ENCODE peak calls at places on chromosomes 11 and 22, in nine cellular contexts. V, N, B, S, W, Q, C, J and T are unnamed samples.

GRCh38 chr11:126862664-126863247 is 137.8 kb downstream of the KIRREL3 start:
- DNase-seq in W (peak), C (no peak), B (no peak), N (no peak), Q (no peak), S (no peak), J (no peak), V (no peak), T (no peak)

GRCh38 chr11:118996926-118997626 is 862 bp upstream of the CENATAC start:
- DNase-seq in B (peak), W (no peak), J (peak), S (peak), Q (no peak), N (no peak), C (peak), V (no peak), T (peak)

GRCh38 chr22:38097557-38098409 is 12.7 kb downstream of the BAIAP2L2 start:
- DNase-seq in B (no peak), J (peak), Q (no peak), W (peak), C (no peak), V (no peak), N (no peak), S (no peak), T (peak)

GRCh38 chr22:46092646-46093410 is 57.5 kb upstream of the PPARA start:
- DNase-seq in S (no peak), W (no peak), J (peak), B (no peak), Q (no peak), N (no peak), C (no peak), V (no peak), T (no peak)

GRCh38 chr11:95067042-95067827 is 516 bp downstream of the SRSF8 start:
- DNase-seq in N (no peak), W (peak), Q (no peak), V (no peak), J (peak), S (peak), B (peak), C (peak), T (peak)

GRCh38 chr11:127925430-127925829 is 661.9 kb downstream of the ETS1 start:
- DNase-seq in J (peak), B (peak), V (no peak), Q (peak), N (peak), S (no peak), C (no peak), W (no peak), T (no peak)

GRCh38 chr11:133988686-133989410 is 32.1 kb upstream of the IGSF9B start:
- DNase-seq in N (no peak), C (no peak), J (no peak), W (no peak), V (no peak), B (no peak), S (no peak), Q (no peak), T (no peak)

GRCh38 chr11:123473941-123474668 is 44.0 kb downstream of the GRAMD1B start:
- DNase-seq in C (no peak), W (no peak), V (peak), S (no peak), B (peak), Q (no peak), J (peak), N (no peak), T (no peak)

GRCh38 chr11:125398994-125399638 is 96.9 kb downstream of the FEZ1 start:
- DNase-seq in J (no peak), B (no peak), N (no peak), S (no peak), C (peak), W (no peak), Q (no peak), V (no peak), T (no peak)

GRCh38 chr11:72228844-72229231 is 4.3 kb downstream of the INPPL1 start:
- DNase-seq in V (no peak), S (peak), N (no peak), J (no peak), B (no peak), C (no peak), W (peak), Q (no peak), T (no peak)

GRCh38 chr11:1515082-1516060 is 28.8 kb upstream of the MOB2 start:
- DNase-seq in J (peak), B (peak), V (peak), C (peak), Q (no peak), W (peak), N (no peak), S (peak), T (peak)

GRCh38 chr22:24427500-24428164 is at the start of gene ADORA2A:
- DNase-seq in J (no peak), N (no peak), Q (no peak), W (no peak), C (peak), S (peak), B (no peak), V (no peak), T (no peak)

GRCh38 chr22:50460942-50461341 is 13.9 kb downstream of the SBF1 start:
- DNase-seq in N (no peak), B (no peak), J (no peak), C (no peak), W (no peak), Q (no peak), S (no peak), V (no peak), T (no peak)

GRCh38 chr22:37240941-37241320 is 3.1 kb downstream of the RAC2 start:
- DNase-seq in C (peak), B (no peak), N (no peak), J (no peak), V (no peak), Q (no peak), W (no peak), S (no peak), T (no peak)

GRCh38 chr22:42966389-42966998 is 48.5 kb downstream of the PACSIN2 start:
- DNase-seq in S (no peak), J (no peak), B (peak), C (no peak), N (no peak), Q (no peak), W (no peak), V (no peak), T (no peak)

GRCh38 chr11:62547691-62548281 is 1.2 kb upstream of the AHNAK start:
- DNase-seq in V (no peak), J (no peak), C (no peak), S (no peak), B (no peak), N (no peak), W (no peak), Q (no peak), T (no peak)

GRCh38 chr11:25734592-25735211 is 597.2 kb upstream of the ANO3 start:
- DNase-seq in W (no peak), N (peak), C (peak), B (no peak), J (peak), V (no peak), S (no peak), Q (peak), T (peak)

GRCh38 chr11:15073361-15074205 is at the start of gene CALCB:
- DNase-seq in S (no peak), C (peak), V (no peak), Q (no peak), W (no peak), B (peak), N (no peak), J (peak), T (peak)

GRCh38 chr11:25667871-25668270 is 664.1 kb upstream of the ANO3 start:
- DNase-seq in Q (no peak), B (no peak), S (no peak), C (no peak), J (no peak), W (no peak), N (no peak), V (no peak), T (no peak)

GRCh38 chr11:73320786-73321325 is 12.8 kb downstream of the ARHGEF17 start:
- DNase-seq in N (no peak), C (no peak), B (peak), Q (no peak), V (no peak), W (no peak), J (peak), S (no peak), T (no peak)

GRCh38 chr22:19394274-19395050 is 37.1 kb downstream of the HIRA start:
- DNase-seq in B (no peak), Q (no peak), V (no peak), S (no peak), W (no peak), C (no peak), N (no peak), J (no peak), T (no peak)

GRCh38 chr11:67665537-67666302 is 8.7 kb downstream of the ALDH3B2 start:
- DNase-seq in N (no peak), Q (no peak), B (no peak), S (peak), J (no peak), C (peak), V (no peak), W (peak), T (no peak)

GRCh38 chr11:72551571-72551970 is 117.2 kb upstream of the CLPB start:
- DNase-seq in V (no peak), B (no peak), Q (no peak), N (no peak), S (no peak), W (no peak), C (no peak), J (no peak), T (no peak)

GRCh38 chr11:74634537-74634936 is 42.2 kb downstream of the POLD3 start:
- DNase-seq in N (peak), S (no peak), C (no peak), J (peak), W (no peak), Q (peak), V (no peak), B (peak), T (no peak)

GRCh38 chr11:61814242-61814957 is 2.4 kb downstream of the FADS1 start:
- DNase-seq in W (no peak), Q (no peak), S (peak), V (no peak), N (no peak), J (no peak), B (peak), C (peak), T (peak)

GRCh38 chr22:33401291-33401690 is 343.1 kb upstream of the SYN3 start:
- DNase-seq in N (peak), S (no peak), B (no peak), C (no peak), Q (no peak), V (peak), J (peak), W (no peak), T (no peak)

GRCh38 chr22:41576877-41577276 is 12.8 kb downstream of the PMM1 start:
- DNase-seq in S (peak), J (peak), B (peak), V (no peak), N (no peak), C (peak), W (no peak), Q (no peak), T (peak)

GRCh38 chr22:31106651-31107205 is 640 bp downstream of the SELENOM start:
- DNase-seq in J (peak), S (no peak), B (peak), Q (no peak), N (no peak), W (no peak), C (no peak), V (no peak), T (peak)

GRCh38 chr22:45208993-45209838 is 31.5 kb downstream of the KIAA0930 start:
- DNase-seq in W (no peak), N (no peak), Q (no peak), C (peak), V (peak), S (no peak), B (peak), J (peak), T (peak)

GRCh38 chr22:29003975-29004646 is 57.5 kb downstream of the C22orf31 start:
- DNase-seq in W (no peak), V (no peak), Q (no peak), J (no peak), N (no peak), B (no peak), C (no peak), S (no peak), T (peak)

GRCh38 chr11:107799245-107799859 is 59.2 kb downstream of the SLC35F2 start:
- DNase-seq in S (peak), B (peak), C (peak), Q (no peak), V (peak), J (peak), N (no peak), W (no peak), T (peak)

GRCh38 chr11:11084337-11084736 is 226.5 kb upstream of the ZBED5 start:
- DNase-seq in Q (no peak), S (no peak), W (no peak), C (no peak), J (no peak), B (no peak), V (no peak), N (no peak), T (no peak)

GRCh38 chr22:42699953-42700352 is 20.7 kb downstream of the A4GALT start:
- DNase-seq in Q (no peak), C (no peak), V (no peak), B (no peak), W (no peak), S (no peak), N (no peak), J (no peak), T (no peak)

GRCh38 chr22:29706991-29707390 is 12.8 kb upstream of the CABP7 start:
- DNase-seq in V (no peak), B (no peak), C (no peak), Q (no peak), J (no peak), S (no peak), W (no peak), N (no peak), T (no peak)

GRCh38 chr22:46854125-46854870 is 91.8 kb downstream of the TBC1D22A start:
- DNase-seq in J (no peak), B (no peak), W (no peak), C (no peak), N (no peak), Q (no peak), V (no peak), S (no peak), T (no peak)

GRCh38 chr22:47192106-47192650 is 429.7 kb downstream of the TBC1D22A start:
- DNase-seq in Q (no peak), C (no peak), W (peak), N (no peak), V (no peak), B (no peak), S (no peak), J (no peak), T (no peak)

GRCh38 chr11:129951201-129951882 is 51.3 kb downstream of the PRDM10 start:
- DNase-seq in B (no peak), W (no peak), V (no peak), S (no peak), Q (no peak), N (no peak), C (no peak), J (no peak), T (no peak)

GRCh38 chr22:39546889-39547586 is 14.5 kb upstream of the RPS19BP1 start:
- DNase-seq in J (peak), N (no peak), B (no peak), C (no peak), V (no peak), W (no peak), Q (no peak), S (no peak), T (no peak)

GRCh38 chr11:119990306-119991021 is 147.4 kb downstream of the TRIM29 start:
- DNase-seq in Q (no peak), N (no peak), V (no peak), W (no peak), B (peak), J (peak), C (no peak), S (no peak), T (no peak)

GRCh38 chr22:21443057-21443734 is 24.0 kb upstream of the TMEM191C start:
- DNase-seq in C (no peak), S (no peak), N (no peak), Q (no peak), W (peak), J (no peak), V (no peak), B (no peak), T (peak)

GRCh38 chr22:21445437-21446127 is 21.6 kb upstream of the TMEM191C start:
- DNase-seq in Q (no peak), C (no peak), V (no peak), B (no peak), J (no peak), S (no peak), N (no peak), W (peak), T (peak)

GRCh38 chr22:21444701-21445436 is 22.3 kb upstream of the TMEM191C start:
- DNase-seq in J (no peak), V (no peak), S (no peak), C (no peak), B (no peak), Q (no peak), N (no peak), W (peak), T (peak)

GRCh38 chr22:21446128-21446826 is 20.9 kb upstream of the TMEM191C start:
- DNase-seq in S (no peak), V (no peak), J (no peak), B (no peak), Q (no peak), C (no peak), W (peak), N (no peak), T (peak)

DNA sequence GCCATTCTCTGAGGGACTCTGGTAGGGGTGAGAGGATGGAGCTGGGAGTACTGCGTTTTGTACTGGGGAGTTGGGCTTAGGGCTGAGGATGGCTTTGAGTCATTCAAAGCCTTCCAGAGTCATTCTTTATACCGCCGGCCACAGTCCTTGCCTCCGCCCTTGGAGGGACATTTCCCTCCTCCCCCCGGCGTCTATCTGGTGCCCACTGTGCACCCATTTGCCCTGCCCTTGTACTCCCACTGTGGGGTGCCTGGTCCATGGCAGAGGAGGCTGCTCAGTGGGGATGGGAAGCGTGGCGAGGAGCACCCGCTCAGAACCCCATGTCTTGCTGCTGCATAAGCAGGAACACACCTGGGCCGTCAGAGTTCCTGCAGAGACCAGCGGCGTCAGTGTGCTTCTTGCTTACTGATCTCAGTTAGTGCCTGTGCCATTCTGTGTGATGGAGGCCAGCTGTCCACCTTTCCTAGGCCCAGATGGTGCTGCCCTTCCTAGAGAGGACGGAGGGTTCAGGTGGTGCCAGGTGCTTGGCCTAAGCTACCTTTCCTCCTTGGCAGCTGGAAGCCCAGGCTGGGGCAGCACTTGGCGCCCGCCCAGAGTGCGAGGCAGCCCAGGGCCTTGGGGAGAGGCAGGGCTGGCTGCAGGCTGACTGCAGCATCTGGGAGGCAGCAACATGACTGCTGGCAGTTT is 23.3 kb upstream of the TMEM191C start:
- DNase-seq in C (no peak), V (no peak), B (no peak), J (no peak), Q (no peak), S (no peak), W (peak), N (no peak), T (peak)
- TF ChIP-seq CTCF in C (no peak), V (no peak), B (no peak), J (no peak), Q (no peak), S (no peak), W (no peak), N (no peak), T (no peak)

DNA sequence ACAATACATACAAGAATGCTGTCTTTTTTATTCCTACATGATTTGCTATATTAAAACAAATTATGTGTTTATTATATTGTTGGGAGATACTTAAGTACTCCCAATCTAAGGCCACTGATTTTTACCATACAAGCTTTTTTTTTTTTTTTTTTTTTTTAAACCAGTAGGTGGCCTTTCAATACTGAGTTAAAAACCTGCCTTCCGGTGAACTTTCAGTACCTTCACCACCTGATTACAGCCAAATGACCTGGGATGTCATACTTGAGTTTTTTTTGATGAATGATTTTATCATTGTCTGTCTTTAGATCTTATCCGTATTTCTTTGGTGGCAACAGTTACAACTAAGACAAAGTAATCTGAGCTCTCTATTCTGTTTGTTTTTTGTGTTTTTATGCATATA is 94.0 kb upstream of the FOLH1 start:
- DNase-seq in C (no peak), B (no peak), Q (no peak), V (no peak), J (no peak), W (no peak), N (no peak), S (no peak), T (no peak)
- TF ChIP-seq CTCF in C (no peak), B (no peak), Q (no peak), V (no peak), J (no peak), W (peak), N (no peak), S (no peak), T (no peak)

GRCh38 chr11:44110231-44110679 is 14.8 kb downstream of the EXT2 start:
- DNase-seq in W (no peak), N (no peak), S (peak), Q (no peak), B (peak), J (peak), V (no peak), C (peak), T (peak)

GRCh38 chr11:44108260-44108659 is 12.8 kb downstream of the EXT2 start:
- DNase-seq in J (no peak), Q (no peak), V (no peak), C (no peak), B (no peak), S (no peak), W (no peak), N (no peak), T (no peak)

GRCh38 chr11:44101098-44101497 is 5.6 kb downstream of the EXT2 start:
- DNase-seq in N (no peak), B (no peak), W (no peak), J (no peak), C (no peak), Q (no peak), S (no peak), V (no peak), T (no peak)

GRCh38 chr11:44104472-44105294 is 9.2 kb downstream of the EXT2 start:
- DNase-seq in Q (no peak), S (no peak), N (no peak), C (no peak), J (peak), V (no peak), B (no peak), W (no peak), T (peak)
- TF ChIP-seq CTCF in Q (peak), S (no peak), N (peak), C (peak), J (no peak), V (no peak), B (no peak), W (no peak), T (no peak)

GRCh38 chr11:44634401-44635281 is 69.2 kb downstream of the CD82 start:
- DNase-seq in C (peak), S (peak), Q (peak), N (peak), J (peak), B (peak), W (peak), V (peak), T (no peak)
- TF ChIP-seq CTCF in C (no peak), S (no peak), Q (no peak), N (no peak), J (no peak), B (no peak), W (no peak), V (peak), T (no peak)

DNA sequence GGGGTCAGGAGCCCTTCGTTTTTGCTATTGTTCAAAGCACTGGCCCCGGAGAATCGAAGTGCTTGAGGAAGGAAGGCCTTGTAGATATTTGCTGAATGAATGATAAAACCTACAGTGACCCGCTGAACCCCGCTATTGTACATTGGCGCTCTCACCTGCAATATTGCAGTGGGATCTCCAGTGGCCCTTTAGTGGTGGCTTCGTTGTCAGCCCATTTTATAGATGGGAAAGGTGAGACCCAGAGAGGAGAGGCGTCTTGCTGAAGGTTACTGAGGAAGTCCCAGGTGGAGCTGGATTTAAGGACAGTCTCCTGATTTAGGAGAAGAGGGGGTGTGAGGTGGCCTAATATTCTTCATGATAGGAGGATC is 1.2 kb downstream of the CDC42EP2 start:
- DNase-seq in J (no peak), Q (no peak), C (no peak), B (no peak), N (no peak), W (no peak), S (no peak), V (no peak), T (no peak)
- TF ChIP-seq CTCF in J (no peak), Q (no peak), C (no peak), B (no peak), N (no peak), W (peak), S (no peak), V (no peak), T (peak)

GRCh38 chr11:34086554-34087278 is 18.7 kb upstream of the NAT10 start:
- DNase-seq in V (no peak), B (peak), N (no peak), C (no peak), W (no peak), S (no peak), J (no peak), Q (no peak), T (no peak)
- TF ChIP-seq CTCF in V (no peak), B (no peak), N (no peak), C (no peak), W (no peak), S (no peak), J (no peak), Q (no peak), T (no peak)